ENCODE peak calls at places on chromosomes 2 and 18, in four cellular contexts. K is skeletal muscle cell; P is activated naive CD4-positive, alpha-beta T cell treated with Interleukin-2 at 50 U/mL for 16 hours; D is HFF-Myc. H is an unnamed sample.

GRCh38 chr18:46764586-46764985 is 7.7 kb upstream of the ST8SIA5 start:
- DNase-seq in K (no peak), D (no peak), P (no peak), H (peak; percentile 70)

GRCh38 chr2:159251296-159252173 is 35.0 kb downstream of the WDSUB1 start:
- DNase-seq in P (no peak), K (no peak), D (no peak), H (no peak)

GRCh38 chr2:215870986-215871385 is 142.4 kb downstream of the MREG start:
- DNase-seq in P (no peak), K (no peak), D (no peak), H (no peak)

GRCh38 chr18:7273301-7273911 is 42.5 kb downstream of the LRRC30 start:
- DNase-seq in K (peak; percentile 83), P (no peak), D (peak; percentile 12), H (no peak)

GRCh38 chr2:113850687-113851086 is 39.2 kb upstream of the ACTR3 start:
- DNase-seq in P (no peak), K (no peak), D (no peak), H (no peak)

GRCh38 chr2:65377556-65378307 is 54.7 kb downstream of the SPRED2 start:
- DNase-seq in D (peak; percentile 76), P (no peak), K (no peak), H (no peak)

GRCh38 chr2:176637497-176638166 is 368.4 kb downstream of the MTX2 start:
- DNase-seq in P (peak; percentile 8), D (no peak), K (no peak), H (no peak)

GRCh38 chr2:36322108-36322507 is 33.5 kb upstream of the CRIM1 start:
- DNase-seq in P (no peak), D (peak; percentile 19), K (peak; percentile 20), H (peak; percentile 50)

GRCh38 chr2:96806468-96807126 is 9.5 kb upstream of the CNNM3 start:
- DNase-seq in P (peak; percentile 43), D (no peak), K (no peak), H (no peak)

GRCh38 chr2:88590998-88591613 is 36.2 kb downstream of the EIF2AK3 start:
- DNase-seq in D (peak; percentile 39), K (peak; percentile 25), P (peak; percentile 23), H (peak; percentile 80)

GRCh38 chr2:240247868-240248820 is 107.7 kb upstream of the OTOS start:
- DNase-seq in K (peak; percentile 36), P (no peak), D (no peak), H (no peak)

GRCh38 chr2:68993660-68994059 is 19.2 kb downstream of the GKN1 start:
- DNase-seq in P (no peak), K (no peak), D (no peak), H (no peak)

GRCh38 chr2:206112108-206112507 is 26.1 kb upstream of the INO80D start:
- DNase-seq in K (no peak), D (no peak), P (no peak), H (no peak)

GRCh38 chr2:241159116-241159515 is 8.8 kb downstream of the PPP1R7 start:
- DNase-seq in D (no peak), K (no peak), P (no peak), H (no peak)

GRCh38 chr2:217636578-217637267 is 366.1 kb downstream of the TNS1 start:
- DNase-seq in D (no peak), K (no peak), P (no peak), H (no peak)

GRCh38 chr18:32851936-32852335 is 79.1 kb upstream of the KLHL14 start:
- DNase-seq in K (no peak), D (no peak), P (no peak), H (no peak)

GRCh38 chr2:27049422-27050280 is 1.8 kb upstream of the AGBL5 start:
- DNase-seq in K (no peak), D (no peak), P (peak; percentile 76), H (peak; percentile 21)

GRCh38 chr2:219675206-219675605 is 47.8 kb downstream of the SLC4A3 start:
- DNase-seq in P (no peak), K (no peak), D (no peak), H (no peak)

GRCh38 chr18:8912348-8913057 is 190.0 kb upstream of the NDUFV2 start:
- DNase-seq in K (no peak), D (no peak), P (no peak), H (peak; percentile 89)

GRCh38 chr2:233446121-233446520 is 91.8 kb downstream of the DGKD start:
- DNase-seq in K (no peak), P (no peak), D (no peak), H (no peak)

H was measured in cerebellar cortex.